ENCODE peak calls at places on chromosomes 16 and 17, in five cellular contexts. X, F, K, S and A are unnamed samples.

GRCh38 chr17:72764632-72765041 is 327.9 kb downstream of the SLC39A11 start:
- DNase-seq in X (no peak), K (no peak), F (no peak), S (no peak), A (no peak)

GRCh38 chr16:78768723-78769122 is 669.3 kb downstream of the WWOX start:
- DNase-seq in X (no peak), K (no peak), S (no peak), F (no peak), A (no peak)

GRCh38 chr16:80746231-80746630 is 58.2 kb downstream of the CDYL2 start:
- DNase-seq in X (no peak), F (no peak), K (no peak), S (no peak), A (no peak)

GRCh38 chr16:2507052-2507678 is 6.6 kb upstream of the ATP6V0C start:
- DNase-seq in F (no peak), K (no peak), S (no peak), X (peak), A (no peak)

GRCh38 chr16:25692307-25692706 is 548 bp downstream of the HS3ST4 start:
- DNase-seq in K (peak), F (no peak), S (no peak), X (no peak), A (no peak)

GRCh38 chr16:11047939-11048500 is 103.7 kb downstream of the CLEC16A start:
- DNase-seq in F (no peak), X (no peak), S (no peak), K (no peak), A (no peak)

GRCh38 chr17:80942360-80943345 is 49.0 kb upstream of the CHMP6 start:
- DNase-seq in F (peak), K (no peak), X (peak), S (no peak), A (no peak)

GRCh38 chr17:6555331-6556120 is 829 bp downstream of the PITPNM3 start:
- DNase-seq in K (peak), F (no peak), S (no peak), X (no peak), A (peak)

GRCh38 chr17:66431910-66432309 is 129.5 kb downstream of the PRKCA start:
- DNase-seq in F (no peak), X (no peak), K (no peak), S (no peak), A (no peak)

GRCh38 chr17:81287741-81288430 is 7.2 kb downstream of the SLC38A10 start:
- DNase-seq in K (no peak), F (no peak), S (no peak), X (peak), A (no peak)

GRCh38 chr16:88763502-88764053 is 21.4 kb downstream of the PIEZO1 start:
- DNase-seq in F (no peak), X (no peak), K (peak), S (no peak), A (peak)

GRCh38 chr16:14063618-14064581 is 7.2 kb upstream of the MRTFB start:
- DNase-seq in X (no peak), F (no peak), K (no peak), S (no peak), A (no peak)

GRCh38 chr17:1961187-1961586 is 63.9 kb downstream of the RTN4RL1 start:
- DNase-seq in X (no peak), K (peak), F (no peak), S (peak), A (no peak)

GRCh38 chr17:7836596-7837374 is 2.8 kb downstream of the KDM6B start:
- DNase-seq in K (peak), S (peak), F (peak), X (peak), A (peak)

GRCh38 chr16:71456801-71457200 is 5.2 kb downstream of the ZNF23 start:
- DNase-seq in S (no peak), K (no peak), X (no peak), F (no peak), A (no peak)

GRCh38 chr17:40106089-40106759 is 5.8 kb upstream of the NR1D1 start:
- DNase-seq in S (no peak), K (no peak), X (no peak), F (no peak), A (no peak)

GRCh38 chr17:60387666-60388065 is 4.3 kb downstream of the USP32 start:
- DNase-seq in F (no peak), K (no peak), S (no peak), X (no peak), A (no peak)

GRCh38 chr17:10019941-10020403 is 114.9 kb upstream of the RCVRN start:
- DNase-seq in K (no peak), S (no peak), X (no peak), F (no peak), A (no peak)